ENCODE peak calls at places on chromosomes 6 and 20, in nine cellular contexts. One of them, this sample, is unnamed.
A peak's percentile ranks its signal among the peaks of the same experiment; 100 is the strongest.

GRCh38 chr6:34485321-34486060 is 19.6 kb downstream of the PACSIN1 start:
- ATAC-seq in foreskin keratinocyte: peak; percentile 13
- ATAC-seq in natural killer cell: no peak
- ATAC-seq in stimulated activated naive CD8-positive, alpha-beta T cell treated with anti-CD3 and anti-CD28 coated beads, Interleukin-15, Interleukin-2, amounts not matched to agents 100 U/mL and 50 U/mL, for 24 hours: no peak
- ATAC-seq in IMR-90: no peak
- ATAC-seq in activated T-cell treated with anti-CD3 and anti-CD28 coated beads, Interleukin-2, amount 50 U/mL, for 4 hours: no peak
- ATAC-seq in activated T-helper 17 cell treated with anti-CD3 and anti-CD28 coated beads, Interleukin-2, amount 50 U/mL, for 72 hours: no peak
- ATAC-seq in thoracic aorta: no peak
- ATAC-seq in right lobe of liver: no peak
- ATAC-seq in this sample: no peak

GRCh38 chr20:50587291-50587961 is 77.2 kb downstream of the PTPN1 start:
- ATAC-seq in stimulated activated naive CD8-positive, alpha-beta T cell treated with anti-CD3 and anti-CD28 coated beads, Interleukin-15, Interleukin-2, amounts not matched to agents 100 U/mL and 50 U/mL, for 24 hours: no peak
- ATAC-seq in activated T-cell treated with anti-CD3 and anti-CD28 coated beads, Interleukin-2, amount 50 U/mL, for 4 hours: no peak
- ATAC-seq in natural killer cell: peak; percentile 16
- ATAC-seq in thoracic aorta: no peak
- ATAC-seq in foreskin keratinocyte: peak; percentile 58
- ATAC-seq in activated T-helper 17 cell treated with anti-CD3 and anti-CD28 coated beads, Interleukin-2, amount 50 U/mL, for 72 hours: no peak
- ATAC-seq in right lobe of liver: no peak
- ATAC-seq in IMR-90: no peak
- ATAC-seq in this sample: no peak

GRCh38 chr6:134299236-134299635 is 18.7 kb downstream of the SGK1 start:
- ATAC-seq in thoracic aorta: no peak
- ATAC-seq in IMR-90: peak; percentile 6
- ATAC-seq in stimulated activated naive CD8-positive, alpha-beta T cell treated with anti-CD3 and anti-CD28 coated beads, Interleukin-15, Interleukin-2, amounts not matched to agents 100 U/mL and 50 U/mL, for 24 hours: no peak
- ATAC-seq in right lobe of liver: peak; percentile 50
- ATAC-seq in activated T-cell treated with anti-CD3 and anti-CD28 coated beads, Interleukin-2, amount 50 U/mL, for 4 hours: no peak
- ATAC-seq in natural killer cell: no peak
- ATAC-seq in foreskin keratinocyte: no peak
- ATAC-seq in activated T-helper 17 cell treated with anti-CD3 and anti-CD28 coated beads, Interleukin-2, amount 50 U/mL, for 72 hours: no peak
- ATAC-seq in this sample: no peak

GRCh38 chr6:13668291-13668928 is 43.2 kb downstream of the RANBP9 start:
- ATAC-seq in natural killer cell: peak; percentile 66
- ATAC-seq in right lobe of liver: no peak
- ATAC-seq in stimulated activated naive CD8-positive, alpha-beta T cell treated with anti-CD3 and anti-CD28 coated beads, Interleukin-15, Interleukin-2, amounts not matched to agents 100 U/mL and 50 U/mL, for 24 hours: peak; percentile 92
- ATAC-seq in thoracic aorta: no peak
- ATAC-seq in IMR-90: no peak
- ATAC-seq in foreskin keratinocyte: no peak
- ATAC-seq in activated T-helper 17 cell treated with anti-CD3 and anti-CD28 coated beads, Interleukin-2, amount 50 U/mL, for 72 hours: peak; percentile 92
- ATAC-seq in activated T-cell treated with anti-CD3 and anti-CD28 coated beads, Interleukin-2, amount 50 U/mL, for 4 hours: peak; percentile 60
- ATAC-seq in this sample: no peak

GRCh38 chr6:149830731-149831379 is 33.3 kb downstream of the LRP11 start:
- ATAC-seq in activated T-helper 17 cell treated with anti-CD3 and anti-CD28 coated beads, Interleukin-2, amount 50 U/mL, for 72 hours: no peak
- ATAC-seq in IMR-90: peak; percentile 91
- ATAC-seq in foreskin keratinocyte: no peak
- ATAC-seq in natural killer cell: no peak
- ATAC-seq in right lobe of liver: no peak
- ATAC-seq in activated T-cell treated with anti-CD3 and anti-CD28 coated beads, Interleukin-2, amount 50 U/mL, for 4 hours: no peak
- ATAC-seq in thoracic aorta: no peak
- ATAC-seq in stimulated activated naive CD8-positive, alpha-beta T cell treated with anti-CD3 and anti-CD28 coated beads, Interleukin-15, Interleukin-2, amounts not matched to agents 100 U/mL and 50 U/mL, for 24 hours: no peak
- ATAC-seq in this sample: no peak

GRCh38 chr6:32216292-32216691 is 7.6 kb downstream of the NOTCH4 start:
- ATAC-seq in IMR-90: no peak
- ATAC-seq in stimulated activated naive CD8-positive, alpha-beta T cell treated with anti-CD3 and anti-CD28 coated beads, Interleukin-15, Interleukin-2, amounts not matched to agents 100 U/mL and 50 U/mL, for 24 hours: no peak
- ATAC-seq in foreskin keratinocyte: no peak
- ATAC-seq in right lobe of liver: no peak
- ATAC-seq in thoracic aorta: no peak
- ATAC-seq in activated T-cell treated with anti-CD3 and anti-CD28 coated beads, Interleukin-2, amount 50 U/mL, for 4 hours: no peak
- ATAC-seq in activated T-helper 17 cell treated with anti-CD3 and anti-CD28 coated beads, Interleukin-2, amount 50 U/mL, for 72 hours: no peak
- ATAC-seq in natural killer cell: no peak
- ATAC-seq in this sample: no peak

GRCh38 chr6:47483516-47483852 is 5.9 kb downstream of the CD2AP start:
- ATAC-seq in foreskin keratinocyte: no peak
- ATAC-seq in right lobe of liver: peak; percentile 24
- ATAC-seq in natural killer cell: no peak
- ATAC-seq in activated T-cell treated with anti-CD3 and anti-CD28 coated beads, Interleukin-2, amount 50 U/mL, for 4 hours: no peak
- ATAC-seq in activated T-helper 17 cell treated with anti-CD3 and anti-CD28 coated beads, Interleukin-2, amount 50 U/mL, for 72 hours: peak; percentile 42
- ATAC-seq in stimulated activated naive CD8-positive, alpha-beta T cell treated with anti-CD3 and anti-CD28 coated beads, Interleukin-15, Interleukin-2, amounts not matched to agents 100 U/mL and 50 U/mL, for 24 hours: no peak
- ATAC-seq in thoracic aorta: no peak
- ATAC-seq in IMR-90: no peak
- ATAC-seq in this sample: no peak

GRCh38 chr20:6381887-6382286 is 259.1 kb upstream of the FERMT1 start:
- ATAC-seq in thoracic aorta: no peak
- ATAC-seq in foreskin keratinocyte: peak; percentile 75
- ATAC-seq in activated T-helper 17 cell treated with anti-CD3 and anti-CD28 coated beads, Interleukin-2, amount 50 U/mL, for 72 hours: no peak
- ATAC-seq in natural killer cell: no peak
- ATAC-seq in stimulated activated naive CD8-positive, alpha-beta T cell treated with anti-CD3 and anti-CD28 coated beads, Interleukin-15, Interleukin-2, amounts not matched to agents 100 U/mL and 50 U/mL, for 24 hours: no peak
- ATAC-seq in right lobe of liver: no peak
- ATAC-seq in IMR-90: peak; percentile 98
- ATAC-seq in activated T-cell treated with anti-CD3 and anti-CD28 coated beads, Interleukin-2, amount 50 U/mL, for 4 hours: no peak
- ATAC-seq in this sample: no peak

GRCh38 chr6:159800141-159800865 is at the start of gene PNLDC1:
- ATAC-seq in IMR-90: no peak
- ATAC-seq in thoracic aorta: no peak
- ATAC-seq in activated T-helper 17 cell treated with anti-CD3 and anti-CD28 coated beads, Interleukin-2, amount 50 U/mL, for 72 hours: no peak
- ATAC-seq in right lobe of liver: no peak
- ATAC-seq in natural killer cell: no peak
- ATAC-seq in activated T-cell treated with anti-CD3 and anti-CD28 coated beads, Interleukin-2, amount 50 U/mL, for 4 hours: peak; percentile 18
- ATAC-seq in stimulated activated naive CD8-positive, alpha-beta T cell treated with anti-CD3 and anti-CD28 coated beads, Interleukin-15, Interleukin-2, amounts not matched to agents 100 U/mL and 50 U/mL, for 24 hours: no peak
- ATAC-seq in foreskin keratinocyte: no peak
- ATAC-seq in this sample: no peak

GRCh38 chr6:109239918-109240321 is 142.3 kb downstream of the CD164 start:
- ATAC-seq in stimulated activated naive CD8-positive, alpha-beta T cell treated with anti-CD3 and anti-CD28 coated beads, Interleukin-15, Interleukin-2, amounts not matched to agents 100 U/mL and 50 U/mL, for 24 hours: no peak
- ATAC-seq in natural killer cell: no peak
- ATAC-seq in IMR-90: no peak
- ATAC-seq in right lobe of liver: no peak
- ATAC-seq in thoracic aorta: no peak
- ATAC-seq in activated T-cell treated with anti-CD3 and anti-CD28 coated beads, Interleukin-2, amount 50 U/mL, for 4 hours: no peak
- ATAC-seq in foreskin keratinocyte: no peak
- ATAC-seq in activated T-helper 17 cell treated with anti-CD3 and anti-CD28 coated beads, Interleukin-2, amount 50 U/mL, for 72 hours: no peak
- ATAC-seq in this sample: peak; percentile 3

GRCh38 chr6:146851837-146852236 is 253.1 kb downstream of the ADGB start:
- ATAC-seq in thoracic aorta: no peak
- ATAC-seq in foreskin keratinocyte: peak; percentile 87
- ATAC-seq in activated T-helper 17 cell treated with anti-CD3 and anti-CD28 coated beads, Interleukin-2, amount 50 U/mL, for 72 hours: peak; percentile 75
- ATAC-seq in stimulated activated naive CD8-positive, alpha-beta T cell treated with anti-CD3 and anti-CD28 coated beads, Interleukin-15, Interleukin-2, amounts not matched to agents 100 U/mL and 50 U/mL, for 24 hours: peak; percentile 77
- ATAC-seq in IMR-90: peak; percentile 78
- ATAC-seq in right lobe of liver: no peak
- ATAC-seq in activated T-cell treated with anti-CD3 and anti-CD28 coated beads, Interleukin-2, amount 50 U/mL, for 4 hours: peak; percentile 77
- ATAC-seq in natural killer cell: peak; percentile 90
- ATAC-seq in this sample: no peak

GRCh38 chr20:35306931-35307517 is 14.8 kb upstream of the FAM83C start:
- ATAC-seq in right lobe of liver: peak; percentile 44
- ATAC-seq in foreskin keratinocyte: peak; percentile 25
- ATAC-seq in natural killer cell: peak; percentile 41
- ATAC-seq in activated T-cell treated with anti-CD3 and anti-CD28 coated beads, Interleukin-2, amount 50 U/mL, for 4 hours: no peak
- ATAC-seq in activated T-helper 17 cell treated with anti-CD3 and anti-CD28 coated beads, Interleukin-2, amount 50 U/mL, for 72 hours: no peak
- ATAC-seq in IMR-90: peak; percentile 20
- ATAC-seq in thoracic aorta: no peak
- ATAC-seq in stimulated activated naive CD8-positive, alpha-beta T cell treated with anti-CD3 and anti-CD28 coated beads, Interleukin-15, Interleukin-2, amounts not matched to agents 100 U/mL and 50 U/mL, for 24 hours: no peak
- ATAC-seq in this sample: peak; percentile 58

GRCh38 chr6:113858067-113858604 is 991 bp downstream of the MARCKS start:
- ATAC-seq in natural killer cell: no peak
- ATAC-seq in activated T-cell treated with anti-CD3 and anti-CD28 coated beads, Interleukin-2, amount 50 U/mL, for 4 hours: no peak
- ATAC-seq in thoracic aorta: no peak
- ATAC-seq in right lobe of liver: peak; percentile 8
- ATAC-seq in stimulated activated naive CD8-positive, alpha-beta T cell treated with anti-CD3 and anti-CD28 coated beads, Interleukin-15, Interleukin-2, amounts not matched to agents 100 U/mL and 50 U/mL, for 24 hours: no peak
- ATAC-seq in activated T-helper 17 cell treated with anti-CD3 and anti-CD28 coated beads, Interleukin-2, amount 50 U/mL, for 72 hours: no peak
- ATAC-seq in foreskin keratinocyte: peak; percentile 2
- ATAC-seq in IMR-90: no peak
- ATAC-seq in this sample: no peak

GRCh38 chr6:163324928-163325784 is 89.4 kb upstream of the QKI start:
- ATAC-seq in IMR-90: peak; percentile 81
- ATAC-seq in stimulated activated naive CD8-positive, alpha-beta T cell treated with anti-CD3 and anti-CD28 coated beads, Interleukin-15, Interleukin-2, amounts not matched to agents 100 U/mL and 50 U/mL, for 24 hours: no peak
- ATAC-seq in activated T-helper 17 cell treated with anti-CD3 and anti-CD28 coated beads, Interleukin-2, amount 50 U/mL, for 72 hours: no peak
- ATAC-seq in foreskin keratinocyte: no peak
- ATAC-seq in right lobe of liver: peak; percentile 89
- ATAC-seq in thoracic aorta: no peak
- ATAC-seq in natural killer cell: no peak
- ATAC-seq in activated T-cell treated with anti-CD3 and anti-CD28 coated beads, Interleukin-2, amount 50 U/mL, for 4 hours: no peak
- ATAC-seq in this sample: no peak

GRCh38 chr20:23145281-23145700 is 59.2 kb upstream of the CD93 start:
- ATAC-seq in foreskin keratinocyte: no peak
- ATAC-seq in activated T-helper 17 cell treated with anti-CD3 and anti-CD28 coated beads, Interleukin-2, amount 50 U/mL, for 72 hours: no peak
- ATAC-seq in natural killer cell: no peak
- ATAC-seq in stimulated activated naive CD8-positive, alpha-beta T cell treated with anti-CD3 and anti-CD28 coated beads, Interleukin-15, Interleukin-2, amounts not matched to agents 100 U/mL and 50 U/mL, for 24 hours: no peak
- ATAC-seq in right lobe of liver: no peak
- ATAC-seq in IMR-90: peak; percentile 3
- ATAC-seq in thoracic aorta: peak; percentile 70
- ATAC-seq in activated T-cell treated with anti-CD3 and anti-CD28 coated beads, Interleukin-2, amount 50 U/mL, for 4 hours: no peak
- ATAC-seq in this sample: peak; percentile 26

GRCh38 chr6:29955783-29956182 is 13.5 kb downstream of the HLA-A start:
- ATAC-seq in stimulated activated naive CD8-positive, alpha-beta T cell treated with anti-CD3 and anti-CD28 coated beads, Interleukin-15, Interleukin-2, amounts not matched to agents 100 U/mL and 50 U/mL, for 24 hours: no peak
- ATAC-seq in IMR-90: no peak
- ATAC-seq in natural killer cell: no peak
- ATAC-seq in foreskin keratinocyte: no peak
- ATAC-seq in thoracic aorta: no peak
- ATAC-seq in activated T-cell treated with anti-CD3 and anti-CD28 coated beads, Interleukin-2, amount 50 U/mL, for 4 hours: no peak
- ATAC-seq in activated T-helper 17 cell treated with anti-CD3 and anti-CD28 coated beads, Interleukin-2, amount 50 U/mL, for 72 hours: no peak
- ATAC-seq in right lobe of liver: no peak
- ATAC-seq in this sample: no peak

GRCh38 chr6:17115251-17116089 is 13.6 kb downstream of the STMND1 start:
- ATAC-seq in activated T-cell treated with anti-CD3 and anti-CD28 coated beads, Interleukin-2, amount 50 U/mL, for 4 hours: no peak
- ATAC-seq in right lobe of liver: no peak
- ATAC-seq in foreskin keratinocyte: peak; percentile 95
- ATAC-seq in thoracic aorta: peak; percentile 60
- ATAC-seq in stimulated activated naive CD8-positive, alpha-beta T cell treated with anti-CD3 and anti-CD28 coated beads, Interleukin-15, Interleukin-2, amounts not matched to agents 100 U/mL and 50 U/mL, for 24 hours: no peak
- ATAC-seq in natural killer cell: no peak
- ATAC-seq in IMR-90: peak; percentile 96
- ATAC-seq in activated T-helper 17 cell treated with anti-CD3 and anti-CD28 coated beads, Interleukin-2, amount 50 U/mL, for 72 hours: no peak
- ATAC-seq in this sample: no peak

GRCh38 chr6:37650071-37650481 is 47.6 kb downstream of the MDGA1 start:
- ATAC-seq in IMR-90: no peak
- ATAC-seq in right lobe of liver: peak; percentile 46
- ATAC-seq in stimulated activated naive CD8-positive, alpha-beta T cell treated with anti-CD3 and anti-CD28 coated beads, Interleukin-15, Interleukin-2, amounts not matched to agents 100 U/mL and 50 U/mL, for 24 hours: no peak
- ATAC-seq in activated T-helper 17 cell treated with anti-CD3 and anti-CD28 coated beads, Interleukin-2, amount 50 U/mL, for 72 hours: no peak
- ATAC-seq in foreskin keratinocyte: no peak
- ATAC-seq in thoracic aorta: no peak
- ATAC-seq in natural killer cell: no peak
- ATAC-seq in activated T-cell treated with anti-CD3 and anti-CD28 coated beads, Interleukin-2, amount 50 U/mL, for 4 hours: no peak
- ATAC-seq in this sample: no peak

GRCh38 chr20:62947532-62948300 is 4.8 kb upstream of the SLC17A9 start:
- ATAC-seq in foreskin keratinocyte: no peak
- ATAC-seq in right lobe of liver: no peak
- ATAC-seq in thoracic aorta: no peak
- ATAC-seq in IMR-90: no peak
- ATAC-seq in activated T-cell treated with anti-CD3 and anti-CD28 coated beads, Interleukin-2, amount 50 U/mL, for 4 hours: no peak
- ATAC-seq in activated T-helper 17 cell treated with anti-CD3 and anti-CD28 coated beads, Interleukin-2, amount 50 U/mL, for 72 hours: no peak
- ATAC-seq in stimulated activated naive CD8-positive, alpha-beta T cell treated with anti-CD3 and anti-CD28 coated beads, Interleukin-15, Interleukin-2, amounts not matched to agents 100 U/mL and 50 U/mL, for 24 hours: no peak
- ATAC-seq in natural killer cell: no peak
- ATAC-seq in this sample: no peak

GRCh38 chr20:34312024-34312460 is 8.9 kb upstream of the AHCY start:
- ATAC-seq in thoracic aorta: no peak
- ATAC-seq in stimulated activated naive CD8-positive, alpha-beta T cell treated with anti-CD3 and anti-CD28 coated beads, Interleukin-15, Interleukin-2, amounts not matched to agents 100 U/mL and 50 U/mL, for 24 hours: no peak
- ATAC-seq in activated T-helper 17 cell treated with anti-CD3 and anti-CD28 coated beads, Interleukin-2, amount 50 U/mL, for 72 hours: no peak
- ATAC-seq in right lobe of liver: peak; percentile 62
- ATAC-seq in activated T-cell treated with anti-CD3 and anti-CD28 coated beads, Interleukin-2, amount 50 U/mL, for 4 hours: peak; percentile 12
- ATAC-seq in foreskin keratinocyte: no peak
- ATAC-seq in natural killer cell: no peak
- ATAC-seq in IMR-90: peak; percentile 3
- ATAC-seq in this sample: peak; percentile 37

GRCh38 chr20:58065508-58066361 is 162.7 kb downstream of the ANKRD60 start:
- ATAC-seq in foreskin keratinocyte: peak; percentile 88
- ATAC-seq in activated T-helper 17 cell treated with anti-CD3 and anti-CD28 coated beads, Interleukin-2, amount 50 U/mL, for 72 hours: no peak
- ATAC-seq in activated T-cell treated with anti-CD3 and anti-CD28 coated beads, Interleukin-2, amount 50 U/mL, for 4 hours: no peak
- ATAC-seq in IMR-90: no peak
- ATAC-seq in thoracic aorta: no peak
- ATAC-seq in stimulated activated naive CD8-positive, alpha-beta T cell treated with anti-CD3 and anti-CD28 coated beads, Interleukin-15, Interleukin-2, amounts not matched to agents 100 U/mL and 50 U/mL, for 24 hours: no peak
- ATAC-seq in natural killer cell: no peak
- ATAC-seq in right lobe of liver: no peak
- ATAC-seq in this sample: no peak

GRCh38 chr20:51004305-51004727 is 18.6 kb downstream of the KCNG1 start:
- ATAC-seq in activated T-helper 17 cell treated with anti-CD3 and anti-CD28 coated beads, Interleukin-2, amount 50 U/mL, for 72 hours: no peak
- ATAC-seq in thoracic aorta: no peak
- ATAC-seq in IMR-90: no peak
- ATAC-seq in activated T-cell treated with anti-CD3 and anti-CD28 coated beads, Interleukin-2, amount 50 U/mL, for 4 hours: no peak
- ATAC-seq in foreskin keratinocyte: no peak
- ATAC-seq in stimulated activated naive CD8-positive, alpha-beta T cell treated with anti-CD3 and anti-CD28 coated beads, Interleukin-15, Interleukin-2, amounts not matched to agents 100 U/mL and 50 U/mL, for 24 hours: no peak
- ATAC-seq in right lobe of liver: no peak
- ATAC-seq in natural killer cell: no peak
- ATAC-seq in this sample: no peak

GRCh38 chr6:150380256-150380655 is 11.4 kb downstream of the IYD start:
- ATAC-seq in activated T-helper 17 cell treated with anti-CD3 and anti-CD28 coated beads, Interleukin-2, amount 50 U/mL, for 72 hours: no peak
- ATAC-seq in stimulated activated naive CD8-positive, alpha-beta T cell treated with anti-CD3 and anti-CD28 coated beads, Interleukin-15, Interleukin-2, amounts not matched to agents 100 U/mL and 50 U/mL, for 24 hours: no peak
- ATAC-seq in activated T-cell treated with anti-CD3 and anti-CD28 coated beads, Interleukin-2, amount 50 U/mL, for 4 hours: no peak
- ATAC-seq in IMR-90: no peak
- ATAC-seq in foreskin keratinocyte: no peak
- ATAC-seq in right lobe of liver: no peak
- ATAC-seq in natural killer cell: no peak
- ATAC-seq in thoracic aorta: no peak
- ATAC-seq in this sample: no peak

GRCh38 chr6:52620055-52620905 is 43.4 kb upstream of the TRAM2 start:
- ATAC-seq in thoracic aorta: no peak
- ATAC-seq in right lobe of liver: no peak
- ATAC-seq in activated T-cell treated with anti-CD3 and anti-CD28 coated beads, Interleukin-2, amount 50 U/mL, for 4 hours: no peak
- ATAC-seq in stimulated activated naive CD8-positive, alpha-beta T cell treated with anti-CD3 and anti-CD28 coated beads, Interleukin-15, Interleukin-2, amounts not matched to agents 100 U/mL and 50 U/mL, for 24 hours: no peak
- ATAC-seq in foreskin keratinocyte: no peak
- ATAC-seq in IMR-90: peak; percentile 68
- ATAC-seq in natural killer cell: no peak
- ATAC-seq in activated T-helper 17 cell treated with anti-CD3 and anti-CD28 coated beads, Interleukin-2, amount 50 U/mL, for 72 hours: no peak
- ATAC-seq in this sample: no peak

GRCh38 chr6:28888097-28888496 is 35.7 kb downstream of the TRIM27 start:
- ATAC-seq in natural killer cell: no peak
- ATAC-seq in foreskin keratinocyte: no peak
- ATAC-seq in thoracic aorta: no peak
- ATAC-seq in stimulated activated naive CD8-positive, alpha-beta T cell treated with anti-CD3 and anti-CD28 coated beads, Interleukin-15, Interleukin-2, amounts not matched to agents 100 U/mL and 50 U/mL, for 24 hours: no peak
- ATAC-seq in IMR-90: no peak
- ATAC-seq in activated T-helper 17 cell treated with anti-CD3 and anti-CD28 coated beads, Interleukin-2, amount 50 U/mL, for 72 hours: no peak
- ATAC-seq in right lobe of liver: no peak
- ATAC-seq in activated T-cell treated with anti-CD3 and anti-CD28 coated beads, Interleukin-2, amount 50 U/mL, for 4 hours: no peak
- ATAC-seq in this sample: no peak

GRCh38 chr6:14079433-14079832 is 38.1 kb upstream of the CD83 start:
- ATAC-seq in natural killer cell: no peak
- ATAC-seq in thoracic aorta: no peak
- ATAC-seq in foreskin keratinocyte: peak; percentile 89
- ATAC-seq in stimulated activated naive CD8-positive, alpha-beta T cell treated with anti-CD3 and anti-CD28 coated beads, Interleukin-15, Interleukin-2, amounts not matched to agents 100 U/mL and 50 U/mL, for 24 hours: peak; percentile 58
- ATAC-seq in right lobe of liver: no peak
- ATAC-seq in activated T-helper 17 cell treated with anti-CD3 and anti-CD28 coated beads, Interleukin-2, amount 50 U/mL, for 72 hours: peak; percentile 69
- ATAC-seq in activated T-cell treated with anti-CD3 and anti-CD28 coated beads, Interleukin-2, amount 50 U/mL, for 4 hours: peak; percentile 41
- ATAC-seq in IMR-90: peak; percentile 27
- ATAC-seq in this sample: no peak

This sample was measured in gastroesophageal sphincter.